ENCODE peak calls at places on chromosomes 4 and X, in eight cellular contexts. D is stimulated activated CD8-positive, alpha-beta memory T cell treated with anti-CD3 and anti-CD28 coated beads, Interleukin-15, amount 100 ng/mL, for 24 hours; I is WERI-Rb-1; J is Karpas-422; N is activated CD4-positive, alpha-beta T cell treated with anti-CD3 and anti-CD28 coated beads, Interleukin-2, amount 10 ng/mL, durations not matched to agents 7 days and 5 days; L is ELF-1; Z is EL; H is activated T-cell treated with anti-CD3 and anti-CD28 coated beads for 1 hour. U is an unnamed sample.

GRCh38 chr4:123505457-123506310 is 109.1 kb downstream of the SPRY1 start:
- DNase-seq in D (no peak), Z (peak), I (peak), J (no peak), N (peak), L (peak), H (no peak), U (peak)

GRCh38 chr4:186587416-186588018 is 32.1 kb upstream of the MTNR1A start:
- DNase-seq in N (peak), L (peak), H (peak), D (peak), Z (peak), J (peak), I (peak), U (no peak)

GRCh38 chr4:176792348-176793059 is at the start of gene VEGFC:
- DNase-seq in J (no peak), N (peak), D (no peak), L (peak), I (peak), Z (peak), H (no peak), U (peak)

GRCh38 chrX:55011294-55011693 is 11.1 kb downstream of the APEX2 start:
- DNase-seq in Z (no peak), D (no peak), J (peak), I (no peak), H (no peak), L (no peak), N (no peak), U (no peak)

GRCh38 chrX:23819385-23820234 is 36.6 kb downstream of the SAT1 start:
- DNase-seq in J (no peak), I (no peak), H (no peak), D (no peak), Z (peak), L (no peak), N (no peak), U (no peak)

GRCh38 chr4:126647756-126648396 is 984.9 kb upstream of the INTU start:
- DNase-seq in H (no peak), D (no peak), Z (no peak), L (no peak), J (no peak), I (no peak), N (no peak), U (no peak)

GRCh38 chr4:159258889-159259560 is 156.1 kb downstream of the RAPGEF2 start:
- DNase-seq in I (no peak), J (no peak), H (no peak), Z (no peak), N (no peak), D (no peak), L (no peak), U (no peak)

GRCh38 chr4:2794707-2795557 is 2.0 kb downstream of the SH3BP2 start:
- DNase-seq in Z (peak), D (no peak), N (no peak), H (no peak), I (peak), J (no peak), L (no peak), U (peak)

GRCh38 chr4:172220679-172221078 is 407.5 kb downstream of the GALNTL6 start:
- DNase-seq in D (no peak), J (no peak), I (no peak), Z (no peak), L (no peak), N (no peak), H (no peak), U (no peak)

GRCh38 chrX:2242326-2242725 is 258.4 kb downstream of the DHRSX start:
- DNase-seq in J (no peak), Z (no peak), H (no peak), N (no peak), I (no peak), D (no peak), L (peak), U (peak)

GRCh38 chr4:146333187-146333894 is 119.0 kb downstream of the REELD1 start:
- DNase-seq in D (no peak), Z (peak), I (peak), J (peak), H (no peak), L (no peak), N (peak), U (peak)

GRCh38 chr4:10371869-10372471 is 85.3 kb downstream of the ZNF518B start:
- DNase-seq in Z (peak), I (no peak), D (no peak), L (peak), J (no peak), H (no peak), N (no peak), U (peak)

GRCh38 chrX:45422216-45422925 is 221.7 kb upstream of the DIPK2B start:
- DNase-seq in L (no peak), J (no peak), H (no peak), I (no peak), D (no peak), N (no peak), Z (peak), U (no peak)

GRCh38 chrX:105477351-105477750 is 256.9 kb upstream of the TEX13A start:
- DNase-seq in I (no peak), D (no peak), J (no peak), L (no peak), H (no peak), Z (no peak), N (no peak), U (no peak)

GRCh38 chrX:109990582-109991276 is 12.2 kb upstream of the TMEM164 start:
- DNase-seq in J (no peak), N (peak), D (no peak), I (no peak), H (no peak), Z (no peak), L (no peak), U (no peak)

GRCh38 chr4:84878541-84878940 is 87.9 kb downstream of the WDFY3 start:
- DNase-seq in H (no peak), J (no peak), N (no peak), Z (peak), D (no peak), L (no peak), I (no peak), U (no peak)

GRCh38 chrX:40736170-40736505 is 796 bp upstream of the MED14 start:
- DNase-seq in Z (no peak), J (no peak), H (no peak), I (no peak), N (no peak), L (no peak), D (no peak), U (no peak)

GRCh38 chr4:112284662-112285411 is 867 bp downstream of the TIFA start:
- DNase-seq in L (no peak), D (no peak), N (no peak), Z (peak), H (no peak), J (peak), I (peak), U (no peak)

GRCh38 chr4:92830771-92831170 is 527.0 kb downstream of the GRID2 start:
- DNase-seq in H (no peak), D (no peak), J (no peak), N (no peak), Z (no peak), L (no peak), I (no peak), U (no peak)

GRCh38 chr4:153725070-153725810 is 34.6 kb downstream of the RNF175 start:
- DNase-seq in J (peak), L (no peak), Z (no peak), N (no peak), D (no peak), I (no peak), H (no peak), U (no peak)

GRCh38 chr4:16583764-16584163 is 314.7 kb downstream of the LDB2 start:
- DNase-seq in D (no peak), N (no peak), I (no peak), Z (no peak), H (no peak), L (no peak), J (no peak), U (no peak)

GRCh38 chrX:69119122-69119521 is 46.1 kb downstream of the PJA1 start:
- DNase-seq in L (no peak), Z (no peak), H (no peak), I (no peak), D (no peak), J (no peak), N (no peak), U (no peak)

GRCh38 chr4:3729188-3729884 is 36.8 kb upstream of the ADRA2C start:
- DNase-seq in I (no peak), J (no peak), H (no peak), D (no peak), Z (peak), N (no peak), L (no peak), U (no peak)

GRCh38 chrX:39973810-39974209 is 123.9 kb downstream of the BCOR start:
- DNase-seq in L (peak), D (no peak), Z (no peak), J (no peak), N (no peak), H (no peak), I (no peak), U (peak)

GRCh38 chr4:141078871-141079270 is 54.4 kb downstream of the RNF150 start:
- DNase-seq in J (no peak), Z (no peak), I (no peak), L (no peak), H (no peak), D (no peak), N (no peak), U (no peak)

GRCh38 chrX:68579810-68580209 is 67.7 kb upstream of the STARD8 start:
- DNase-seq in Z (no peak), H (no peak), J (no peak), I (no peak), N (no peak), D (no peak), L (no peak), U (no peak)

GRCh38 chr4:55768291-55768690 is 51.3 kb upstream of the EXOC1L start:
- DNase-seq in H (no peak), Z (peak), L (peak), D (no peak), I (no peak), N (no peak), J (no peak), U (peak)

GRCh38 chr4:78362310-78362709 is 189.3 kb upstream of the ANXA3 start:
- DNase-seq in J (no peak), N (no peak), H (no peak), I (no peak), D (no peak), L (peak), Z (no peak), U (no peak)